ENCODE peak calls at places on chromosome 19, in five cellular contexts. One of them, this sample, is unnamed.
A peak's percentile ranks its signal among the peaks of the same experiment; 100 is the strongest.

GRCh38 chr19:13763300-13763699 is 1.0 kb upstream of the MRI1 start:
- DNase-seq in kidney glomerular epithelial cell: no peak
- DNase-seq in T-helper 1 cell: no peak
- DNase-seq in stimulated activated CD8-positive, alpha-beta memory T cell treated with anti-CD3 and anti-CD28 coated beads, Interleukin-12 subunit alpha, Interleukin-12 subunit beta, amount 100 ng/mL, for 4 hours: no peak
- DNase-seq in stimulated activated naive CD8-positive, alpha-beta T cell treated with anti-CD3 and anti-CD28 coated beads, Interleukin-15, Interleukin-2, amounts not matched to agents 100 U/mL and 50 U/mL, for 24 hours: no peak
- DNase-seq in this sample: no peak

GRCh38 chr19:2207991-2208860 is 27.9 kb downstream of the PLEKHJ1 start:
- DNase-seq in kidney glomerular epithelial cell: no peak
- DNase-seq in stimulated activated CD8-positive, alpha-beta memory T cell treated with anti-CD3 and anti-CD28 coated beads, Interleukin-12 subunit alpha, Interleukin-12 subunit beta, amount 100 ng/mL, for 4 hours: peak; percentile 31
- DNase-seq in stimulated activated naive CD8-positive, alpha-beta T cell treated with anti-CD3 and anti-CD28 coated beads, Interleukin-15, Interleukin-2, amounts not matched to agents 100 U/mL and 50 U/mL, for 24 hours: peak; percentile 37
- DNase-seq in T-helper 1 cell: no peak
- DNase-seq in this sample: no peak

GRCh38 chr19:18895038-18895827 is 725 bp downstream of the CERS1 start:
- DNase-seq in kidney glomerular epithelial cell: no peak
- DNase-seq in T-helper 1 cell: no peak
- DNase-seq in stimulated activated CD8-positive, alpha-beta memory T cell treated with anti-CD3 and anti-CD28 coated beads, Interleukin-12 subunit alpha, Interleukin-12 subunit beta, amount 100 ng/mL, for 4 hours: no peak
- DNase-seq in stimulated activated naive CD8-positive, alpha-beta T cell treated with anti-CD3 and anti-CD28 coated beads, Interleukin-15, Interleukin-2, amounts not matched to agents 100 U/mL and 50 U/mL, for 24 hours: no peak
- DNase-seq in this sample: peak; percentile 67

GRCh38 chr19:10677796-10678195 is 23.4 kb upstream of the QTRT1 start:
- DNase-seq in stimulated activated naive CD8-positive, alpha-beta T cell treated with anti-CD3 and anti-CD28 coated beads, Interleukin-15, Interleukin-2, amounts not matched to agents 100 U/mL and 50 U/mL, for 24 hours: no peak
- DNase-seq in stimulated activated CD8-positive, alpha-beta memory T cell treated with anti-CD3 and anti-CD28 coated beads, Interleukin-12 subunit alpha, Interleukin-12 subunit beta, amount 100 ng/mL, for 4 hours: no peak
- DNase-seq in kidney glomerular epithelial cell: no peak
- DNase-seq in T-helper 1 cell: no peak
- DNase-seq in this sample: no peak

GRCh38 chr19:38304352-38304865 is 358 bp downstream of the C19orf33 start:
- DNase-seq in kidney glomerular epithelial cell: no peak
- DNase-seq in stimulated activated naive CD8-positive, alpha-beta T cell treated with anti-CD3 and anti-CD28 coated beads, Interleukin-15, Interleukin-2, amounts not matched to agents 100 U/mL and 50 U/mL, for 24 hours: no peak
- DNase-seq in stimulated activated CD8-positive, alpha-beta memory T cell treated with anti-CD3 and anti-CD28 coated beads, Interleukin-12 subunit alpha, Interleukin-12 subunit beta, amount 100 ng/mL, for 4 hours: no peak
- DNase-seq in T-helper 1 cell: no peak
- DNase-seq in this sample: no peak

GRCh38 chr19:37983916-37984315 is 76.9 kb downstream of the SIPA1L3 start:
- DNase-seq in stimulated activated naive CD8-positive, alpha-beta T cell treated with anti-CD3 and anti-CD28 coated beads, Interleukin-15, Interleukin-2, amounts not matched to agents 100 U/mL and 50 U/mL, for 24 hours: no peak
- DNase-seq in kidney glomerular epithelial cell: no peak
- DNase-seq in T-helper 1 cell: no peak
- DNase-seq in stimulated activated CD8-positive, alpha-beta memory T cell treated with anti-CD3 and anti-CD28 coated beads, Interleukin-12 subunit alpha, Interleukin-12 subunit beta, amount 100 ng/mL, for 4 hours: no peak
- DNase-seq in this sample: peak; percentile 86

GRCh38 chr19:45179063-45179847 is 671 bp downstream of the BLOC1S3 start:
- DNase-seq in stimulated activated CD8-positive, alpha-beta memory T cell treated with anti-CD3 and anti-CD28 coated beads, Interleukin-12 subunit alpha, Interleukin-12 subunit beta, amount 100 ng/mL, for 4 hours: peak; percentile 30
- DNase-seq in stimulated activated naive CD8-positive, alpha-beta T cell treated with anti-CD3 and anti-CD28 coated beads, Interleukin-15, Interleukin-2, amounts not matched to agents 100 U/mL and 50 U/mL, for 24 hours: peak; percentile 46
- DNase-seq in T-helper 1 cell: no peak
- DNase-seq in kidney glomerular epithelial cell: no peak
- DNase-seq in this sample: no peak

GRCh38 chr19:8490873-8491272 is 11.6 kb downstream of the PRAM1 start:
- DNase-seq in stimulated activated naive CD8-positive, alpha-beta T cell treated with anti-CD3 and anti-CD28 coated beads, Interleukin-15, Interleukin-2, amounts not matched to agents 100 U/mL and 50 U/mL, for 24 hours: no peak
- DNase-seq in stimulated activated CD8-positive, alpha-beta memory T cell treated with anti-CD3 and anti-CD28 coated beads, Interleukin-12 subunit alpha, Interleukin-12 subunit beta, amount 100 ng/mL, for 4 hours: no peak
- DNase-seq in kidney glomerular epithelial cell: no peak
- DNase-seq in T-helper 1 cell: no peak
- DNase-seq in this sample: no peak

GRCh38 chr19:39631178-39631577 is 24.5 kb upstream of the LGALS16 start:
- DNase-seq in kidney glomerular epithelial cell: no peak
- DNase-seq in stimulated activated CD8-positive, alpha-beta memory T cell treated with anti-CD3 and anti-CD28 coated beads, Interleukin-12 subunit alpha, Interleukin-12 subunit beta, amount 100 ng/mL, for 4 hours: no peak
- DNase-seq in T-helper 1 cell: no peak
- DNase-seq in stimulated activated naive CD8-positive, alpha-beta T cell treated with anti-CD3 and anti-CD28 coated beads, Interleukin-15, Interleukin-2, amounts not matched to agents 100 U/mL and 50 U/mL, for 24 hours: no peak
- DNase-seq in this sample: no peak

GRCh38 chr19:31530781-31531180 is 181.5 kb upstream of the TSHZ3 start:
- DNase-seq in stimulated activated naive CD8-positive, alpha-beta T cell treated with anti-CD3 and anti-CD28 coated beads, Interleukin-15, Interleukin-2, amounts not matched to agents 100 U/mL and 50 U/mL, for 24 hours: no peak
- DNase-seq in kidney glomerular epithelial cell: no peak
- DNase-seq in stimulated activated CD8-positive, alpha-beta memory T cell treated with anti-CD3 and anti-CD28 coated beads, Interleukin-12 subunit alpha, Interleukin-12 subunit beta, amount 100 ng/mL, for 4 hours: no peak
- DNase-seq in T-helper 1 cell: no peak
- DNase-seq in this sample: no peak

GRCh38 chr19:32818536-32818935 is 51.0 kb downstream of the SLC7A9 start:
- DNase-seq in stimulated activated CD8-positive, alpha-beta memory T cell treated with anti-CD3 and anti-CD28 coated beads, Interleukin-12 subunit alpha, Interleukin-12 subunit beta, amount 100 ng/mL, for 4 hours: no peak
- DNase-seq in T-helper 1 cell: no peak
- DNase-seq in stimulated activated naive CD8-positive, alpha-beta T cell treated with anti-CD3 and anti-CD28 coated beads, Interleukin-15, Interleukin-2, amounts not matched to agents 100 U/mL and 50 U/mL, for 24 hours: no peak
- DNase-seq in kidney glomerular epithelial cell: no peak
- DNase-seq in this sample: no peak

GRCh38 chr19:34428549-34429285 is 536 bp downstream of the UBA2 start:
- DNase-seq in stimulated activated CD8-positive, alpha-beta memory T cell treated with anti-CD3 and anti-CD28 coated beads, Interleukin-12 subunit alpha, Interleukin-12 subunit beta, amount 100 ng/mL, for 4 hours: no peak
- DNase-seq in kidney glomerular epithelial cell: no peak
- DNase-seq in stimulated activated naive CD8-positive, alpha-beta T cell treated with anti-CD3 and anti-CD28 coated beads, Interleukin-15, Interleukin-2, amounts not matched to agents 100 U/mL and 50 U/mL, for 24 hours: no peak
- DNase-seq in T-helper 1 cell: no peak
- DNase-seq in this sample: peak; percentile 11

GRCh38 chr19:46603752-46604241 is 2.7 kb downstream of the CALM3 start:
- DNase-seq in stimulated activated CD8-positive, alpha-beta memory T cell treated with anti-CD3 and anti-CD28 coated beads, Interleukin-12 subunit alpha, Interleukin-12 subunit beta, amount 100 ng/mL, for 4 hours: no peak
- DNase-seq in stimulated activated naive CD8-positive, alpha-beta T cell treated with anti-CD3 and anti-CD28 coated beads, Interleukin-15, Interleukin-2, amounts not matched to agents 100 U/mL and 50 U/mL, for 24 hours: peak; percentile 9
- DNase-seq in kidney glomerular epithelial cell: no peak
- DNase-seq in T-helper 1 cell: no peak
- DNase-seq in this sample: no peak

GRCh38 chr19:54164369-54165068 is 5.0 kb upstream of the LENG1 start:
- DNase-seq in T-helper 1 cell: peak; percentile 60
- DNase-seq in stimulated activated CD8-positive, alpha-beta memory T cell treated with anti-CD3 and anti-CD28 coated beads, Interleukin-12 subunit alpha, Interleukin-12 subunit beta, amount 100 ng/mL, for 4 hours: peak; percentile 21
- DNase-seq in kidney glomerular epithelial cell: no peak
- DNase-seq in stimulated activated naive CD8-positive, alpha-beta T cell treated with anti-CD3 and anti-CD28 coated beads, Interleukin-15, Interleukin-2, amounts not matched to agents 100 U/mL and 50 U/mL, for 24 hours: peak; percentile 83
- DNase-seq in this sample: no peak

GRCh38 chr19:40503300-40503699 is 36.5 kb downstream of the SPTBN4 start:
- DNase-seq in T-helper 1 cell: no peak
- DNase-seq in stimulated activated naive CD8-positive, alpha-beta T cell treated with anti-CD3 and anti-CD28 coated beads, Interleukin-15, Interleukin-2, amounts not matched to agents 100 U/mL and 50 U/mL, for 24 hours: no peak
- DNase-seq in kidney glomerular epithelial cell: no peak
- DNase-seq in stimulated activated CD8-positive, alpha-beta memory T cell treated with anti-CD3 and anti-CD28 coated beads, Interleukin-12 subunit alpha, Interleukin-12 subunit beta, amount 100 ng/mL, for 4 hours: no peak
- DNase-seq in this sample: no peak

GRCh38 chr19:42185281-42185680 is 32.2 kb downstream of the DEDD2 start:
- DNase-seq in stimulated activated naive CD8-positive, alpha-beta T cell treated with anti-CD3 and anti-CD28 coated beads, Interleukin-15, Interleukin-2, amounts not matched to agents 100 U/mL and 50 U/mL, for 24 hours: no peak
- DNase-seq in stimulated activated CD8-positive, alpha-beta memory T cell treated with anti-CD3 and anti-CD28 coated beads, Interleukin-12 subunit alpha, Interleukin-12 subunit beta, amount 100 ng/mL, for 4 hours: no peak
- DNase-seq in kidney glomerular epithelial cell: no peak
- DNase-seq in T-helper 1 cell: no peak
- DNase-seq in this sample: peak; percentile 23

GRCh38 chr19:49425922-49426592 is 869 bp downstream of the GFY start:
- DNase-seq in kidney glomerular epithelial cell: no peak
- DNase-seq in T-helper 1 cell: no peak
- DNase-seq in stimulated activated naive CD8-positive, alpha-beta T cell treated with anti-CD3 and anti-CD28 coated beads, Interleukin-15, Interleukin-2, amounts not matched to agents 100 U/mL and 50 U/mL, for 24 hours: peak; percentile 65
- DNase-seq in stimulated activated CD8-positive, alpha-beta memory T cell treated with anti-CD3 and anti-CD28 coated beads, Interleukin-12 subunit alpha, Interleukin-12 subunit beta, amount 100 ng/mL, for 4 hours: no peak
- DNase-seq in this sample: no peak

GRCh38 chr19:22446605-22447004 is 24.5 kb upstream of the ZNF98 start:
- DNase-seq in T-helper 1 cell: no peak
- DNase-seq in stimulated activated naive CD8-positive, alpha-beta T cell treated with anti-CD3 and anti-CD28 coated beads, Interleukin-15, Interleukin-2, amounts not matched to agents 100 U/mL and 50 U/mL, for 24 hours: no peak
- DNase-seq in kidney glomerular epithelial cell: no peak
- DNase-seq in stimulated activated CD8-positive, alpha-beta memory T cell treated with anti-CD3 and anti-CD28 coated beads, Interleukin-12 subunit alpha, Interleukin-12 subunit beta, amount 100 ng/mL, for 4 hours: no peak
- DNase-seq in this sample: no peak

GRCh38 chr19:664913-665443 is 2.0 kb upstream of the RNF126 start:
- DNase-seq in stimulated activated CD8-positive, alpha-beta memory T cell treated with anti-CD3 and anti-CD28 coated beads, Interleukin-12 subunit alpha, Interleukin-12 subunit beta, amount 100 ng/mL, for 4 hours: peak; percentile 56
- DNase-seq in kidney glomerular epithelial cell: peak; percentile 72
- DNase-seq in T-helper 1 cell: peak; percentile 78
- DNase-seq in stimulated activated naive CD8-positive, alpha-beta T cell treated with anti-CD3 and anti-CD28 coated beads, Interleukin-15, Interleukin-2, amounts not matched to agents 100 U/mL and 50 U/mL, for 24 hours: peak; percentile 87
- DNase-seq in this sample: peak; percentile 73

GRCh38 chr19:44770550-44771257 is 7.0 kb upstream of the CBLC start:
- DNase-seq in stimulated activated naive CD8-positive, alpha-beta T cell treated with anti-CD3 and anti-CD28 coated beads, Interleukin-15, Interleukin-2, amounts not matched to agents 100 U/mL and 50 U/mL, for 24 hours: peak; percentile 97
- DNase-seq in T-helper 1 cell: peak; percentile 97
- DNase-seq in stimulated activated CD8-positive, alpha-beta memory T cell treated with anti-CD3 and anti-CD28 coated beads, Interleukin-12 subunit alpha, Interleukin-12 subunit beta, amount 100 ng/mL, for 4 hours: peak; percentile 93
- DNase-seq in kidney glomerular epithelial cell: peak; percentile 89
- DNase-seq in this sample: peak; percentile 54

GRCh38 chr19:40365613-40366401 is 17.3 kb downstream of the PLD3 start:
- DNase-seq in kidney glomerular epithelial cell: peak; percentile 58
- DNase-seq in T-helper 1 cell: no peak
- DNase-seq in stimulated activated naive CD8-positive, alpha-beta T cell treated with anti-CD3 and anti-CD28 coated beads, Interleukin-15, Interleukin-2, amounts not matched to agents 100 U/mL and 50 U/mL, for 24 hours: peak; percentile 74
- DNase-seq in stimulated activated CD8-positive, alpha-beta memory T cell treated with anti-CD3 and anti-CD28 coated beads, Interleukin-12 subunit alpha, Interleukin-12 subunit beta, amount 100 ng/mL, for 4 hours: peak; percentile 19
- DNase-seq in this sample: peak; percentile 47

GRCh38 chr19:46984077-46985010 is 35.3 kb upstream of the NPAS1 start:
- DNase-seq in stimulated activated CD8-positive, alpha-beta memory T cell treated with anti-CD3 and anti-CD28 coated beads, Interleukin-12 subunit alpha, Interleukin-12 subunit beta, amount 100 ng/mL, for 4 hours: no peak
- DNase-seq in stimulated activated naive CD8-positive, alpha-beta T cell treated with anti-CD3 and anti-CD28 coated beads, Interleukin-15, Interleukin-2, amounts not matched to agents 100 U/mL and 50 U/mL, for 24 hours: no peak
- DNase-seq in kidney glomerular epithelial cell: peak; percentile 60
- DNase-seq in T-helper 1 cell: no peak
- DNase-seq in this sample: no peak

GRCh38 chr19:45717983-45718650 is 12.6 kb downstream of the FBXO46 start:
- DNase-seq in stimulated activated CD8-positive, alpha-beta memory T cell treated with anti-CD3 and anti-CD28 coated beads, Interleukin-12 subunit alpha, Interleukin-12 subunit beta, amount 100 ng/mL, for 4 hours: no peak
- DNase-seq in stimulated activated naive CD8-positive, alpha-beta T cell treated with anti-CD3 and anti-CD28 coated beads, Interleukin-15, Interleukin-2, amounts not matched to agents 100 U/mL and 50 U/mL, for 24 hours: no peak
- DNase-seq in T-helper 1 cell: no peak
- DNase-seq in kidney glomerular epithelial cell: no peak
- DNase-seq in this sample: no peak

GRCh38 chr19:48945415-48945814 is 9.3 kb upstream of the BAX start:
- DNase-seq in kidney glomerular epithelial cell: no peak
- DNase-seq in T-helper 1 cell: no peak
- DNase-seq in stimulated activated naive CD8-positive, alpha-beta T cell treated with anti-CD3 and anti-CD28 coated beads, Interleukin-15, Interleukin-2, amounts not matched to agents 100 U/mL and 50 U/mL, for 24 hours: no peak
- DNase-seq in stimulated activated CD8-positive, alpha-beta memory T cell treated with anti-CD3 and anti-CD28 coated beads, Interleukin-12 subunit alpha, Interleukin-12 subunit beta, amount 100 ng/mL, for 4 hours: no peak
- DNase-seq in this sample: no peak